ENCODE peak calls at places on chromosomes 13 and 19, in ten cellular contexts. S is thoracic aorta; O is uterus; T is choroid plexus epithelial cell; R is astrocyte of the spinal cord; V is fibroblast of pulmonary artery; E is psoas muscle; Y is effector memory CD4-positive, alpha-beta T cell; C is breast epithelium; G is lower lobe of right lung. Q is an unnamed sample.

GRCh38 chr13:31605076-31605858 is 134.1 kb upstream of the RXFP2 start:
- DNase-seq in S (no peak), O (no peak), T (no peak), R (no peak), V (no peak), E (no peak), Y (no peak), C (no peak), G (no peak), Q (no peak)

GRCh38 chr19:14699641-14700040 is 9.8 kb downstream of the ZNF333 start:
- DNase-seq in S (no peak), O (no peak), T (no peak), R (no peak), V (peak), E (no peak), Y (no peak), C (no peak), G (no peak), Q (no peak)

GRCh38 chr13:91574756-91575155 is 176.3 kb downstream of the GPC5 start:
- DNase-seq in S (no peak), O (no peak), T (peak), R (peak), V (peak), E (no peak), Y (no peak), C (no peak), G (no peak), Q (peak)

GRCh38 chr13:20387441-20387971 is 138.2 kb downstream of the CRYL1 start:
- DNase-seq in S (no peak), O (no peak), T (peak), R (peak), V (no peak), E (no peak), Y (no peak), C (no peak), G (no peak), Q (peak)

GRCh38 chr19:5238700-5239099 is 101.9 kb downstream of the PTPRS start:
- DNase-seq in S (no peak), O (no peak), T (no peak), R (no peak), V (no peak), E (no peak), Y (no peak), C (no peak), G (peak), Q (no peak)

GRCh38 chr19:6668696-6669095 is 1.3 kb downstream of the TNFSF14 start:
- DNase-seq in S (no peak), O (no peak), T (no peak), R (no peak), V (no peak), E (no peak), Y (no peak), C (no peak), G (no peak), Q (no peak)

GRCh38 chr19:43625918-43626579 is 6.6 kb upstream of the ZNF428 start:
- DNase-seq in S (no peak), O (no peak), T (no peak), R (no peak), V (no peak), E (no peak), Y (no peak), C (no peak), G (no peak), Q (peak)

GRCh38 chr19:46251415-46251814 is 21.9 kb downstream of the IGFL1 start:
- DNase-seq in S (no peak), O (no peak), T (no peak), R (no peak), V (no peak), E (no peak), Y (no peak), C (no peak), G (no peak), Q (no peak)

GRCh38 chr13:49657241-49657641 is 28.9 kb downstream of the ARL11 start:
- DNase-seq in S (no peak), O (no peak), T (no peak), R (no peak), V (no peak), E (peak), Y (no peak), C (no peak), G (no peak), Q (no peak)

GRCh38 chr19:14147797-14148605 is 11.6 kb upstream of the ASF1B start:
- DNase-seq in S (no peak), O (peak), T (peak), R (peak), V (peak), E (peak), Y (no peak), C (peak), G (peak), Q (peak)

GRCh38 chr13:109794095-109794494 is 7.7 kb upstream of the IRS2 start:
- DNase-seq in S (no peak), O (no peak), T (no peak), R (no peak), V (no peak), E (no peak), Y (no peak), C (no peak), G (peak), Q (no peak)

GRCh38 chr19:4969292-4969771 is 419 bp downstream of the KDM4B start:
- DNase-seq in S (no peak), O (no peak), T (no peak), R (no peak), V (no peak), E (no peak), Y (no peak), C (no peak), G (no peak), Q (no peak)

GRCh38 chr13:60654405-60654804 is 257.4 kb downstream of the TDRD3 start:
- DNase-seq in S (no peak), O (peak), T (peak), R (peak), V (peak), E (no peak), Y (no peak), C (no peak), G (no peak), Q (peak)

GRCh38 chr13:82772802-82773201 is 1109.5 kb downstream of the SLITRK1 start:
- DNase-seq in S (no peak), O (no peak), T (peak), R (peak), V (peak), E (no peak), Y (no peak), C (no peak), G (no peak), Q (peak)

GRCh38 chr19:49200238-49200862 is 42.8 kb downstream of the TRPM4 start:
- DNase-seq in S (no peak), O (no peak), T (peak), R (no peak), V (no peak), E (no peak), Y (no peak), C (no peak), G (peak), Q (peak)

GRCh38 chr19:46984077-46985010 is 35.3 kb upstream of the NPAS1 start:
- DNase-seq in S (no peak), O (peak), T (peak), R (no peak), V (peak), E (peak), Y (no peak), C (no peak), G (no peak), Q (peak)

GRCh38 chr13:35727881-35728280 is 251.4 kb upstream of the MAB21L1 start:
- DNase-seq in S (no peak), O (no peak), T (no peak), R (no peak), V (no peak), E (no peak), Y (no peak), C (no peak), G (no peak), Q (no peak)

GRCh38 chr19:34317311-34317927 is 47.6 kb upstream of the GPI start:
- DNase-seq in S (no peak), O (no peak), T (peak), R (no peak), V (peak), E (no peak), Y (peak), C (no peak), G (no peak), Q (peak)

GRCh38 chr13:46675016-46675415 is 121.9 kb downstream of the ESD start:
- DNase-seq in S (no peak), O (no peak), T (no peak), R (no peak), V (no peak), E (no peak), Y (no peak), C (no peak), G (no peak), Q (no peak)

GRCh38 chr13:101382086-101382485 is 34.2 kb downstream of the NALCN start:
- DNase-seq in S (no peak), O (no peak), T (no peak), R (no peak), V (no peak), E (no peak), Y (no peak), C (no peak), G (no peak), Q (no peak)

GRCh38 chr19:15332311-15332996 is at the start of gene BRD4:
- DNase-seq in S (no peak), O (peak), T (peak), R (peak), V (peak), E (peak), Y (peak), C (peak), G (peak), Q (peak)

GRCh38 chr19:36775768-36776167 is 3.2 kb upstream of the ZNF850 start:
- DNase-seq in S (no peak), O (peak), T (peak), R (no peak), V (no peak), E (no peak), Y (no peak), C (peak), G (no peak), Q (peak)

GRCh38 chr13:102369303-102369702 is 32.5 kb downstream of the FGF14 start:
- DNase-seq in S (no peak), O (no peak), T (peak), R (no peak), V (no peak), E (no peak), Y (no peak), C (no peak), G (no peak), Q (peak)

GRCh38 chr13:36344886-36345437 is 1.2 kb downstream of the SPART start:
- DNase-seq in S (no peak), O (no peak), T (peak), R (no peak), V (peak), E (no peak), Y (peak), C (no peak), G (no peak), Q (peak)

GRCh38 chr13:75308222-75308621 is 173.7 kb downstream of the TBC1D4 start:
- DNase-seq in S (no peak), O (no peak), T (no peak), R (no peak), V (no peak), E (no peak), Y (no peak), C (no peak), G (no peak), Q (no peak)

GRCh38 chr19:48683349-48683748 is 10.5 kb upstream of the NTN5 start:
- DNase-seq in S (no peak), O (peak), T (peak), R (peak), V (peak), E (peak), Y (no peak), C (no peak), G (peak), Q (peak)

GRCh38 chr19:2415281-2415972 is 12.0 kb downstream of the TIMM13 start:
- DNase-seq in S (no peak), O (no peak), T (no peak), R (no peak), V (no peak), E (no peak), Y (no peak), C (no peak), G (no peak), Q (no peak)

GRCh38 chr19:40398417-40399056 is 8.6 kb upstream of the HIPK4 start:
- DNase-seq in S (no peak), O (no peak), T (peak), R (peak), V (no peak), E (no peak), Y (peak), C (peak), G (peak), Q (no peak)

GRCh38 chr19:3045885-3046603 is 16.3 kb downstream of the TLE5 start:
- DNase-seq in S (no peak), O (peak), T (no peak), R (no peak), V (no peak), E (no peak), Y (no peak), C (no peak), G (no peak), Q (no peak)

GRCh38 chr13:32501058-32501457 is 37.5 kb downstream of the N4BP2L2 start:
- DNase-seq in S (no peak), O (no peak), T (peak), R (no peak), V (no peak), E (no peak), Y (no peak), C (no peak), G (no peak), Q (no peak)

DNA sequence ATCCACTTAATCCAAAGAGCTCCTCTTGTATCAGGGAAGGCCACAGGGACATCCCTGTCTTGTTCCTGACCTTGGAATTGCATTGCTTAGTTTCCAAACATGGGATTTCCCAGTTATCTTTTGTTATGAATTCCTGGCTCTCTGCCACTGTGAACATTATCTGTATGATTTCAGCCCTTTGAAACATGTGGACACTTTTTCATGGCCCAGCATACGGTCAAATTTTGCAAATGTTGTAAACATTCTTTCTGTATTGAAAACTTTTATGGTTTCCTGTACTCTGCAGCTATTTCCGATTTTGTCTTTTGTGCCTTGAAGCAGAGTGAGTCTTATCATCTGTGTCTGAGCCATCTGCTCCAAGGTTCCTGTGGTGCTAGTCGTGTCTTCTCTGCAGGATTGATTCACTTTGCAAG is 4.5 kb upstream of the CFAP97D2 start:
- DNase-seq in S (no peak), O (no peak), T (peak), R (no peak), V (peak), E (no peak), Y (no peak), C (no peak), G (no peak), Q (no peak)
- H3K4me3 ChIP-seq in S (no peak), O (no peak), T (no peak), R (no peak), V (no peak), E (no peak), Y (no peak), C (no peak), G (no peak), Q (no peak)

DNA sequence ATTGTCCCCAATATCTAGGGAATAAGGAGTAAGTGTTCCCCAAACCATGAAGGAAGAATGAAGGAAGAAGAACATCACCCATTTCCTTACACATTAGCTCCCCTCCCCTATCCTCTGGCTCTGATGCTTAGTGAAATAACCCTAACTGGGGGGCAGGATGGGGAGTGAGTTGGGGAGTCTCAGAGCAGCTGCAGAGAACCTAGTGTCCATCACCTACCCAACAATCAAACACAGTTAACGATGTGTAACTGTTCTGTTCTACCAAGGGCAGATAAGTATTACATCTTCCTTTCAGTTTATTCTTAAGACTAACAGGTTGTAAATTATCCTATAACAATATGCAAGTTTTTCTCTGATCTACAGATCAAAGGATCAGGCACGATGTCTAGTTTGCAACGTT is 12.8 kb downstream of the ELF1 start:
- DNase-seq in S (no peak), O (no peak), T (no peak), R (no peak), V (no peak), E (no peak), Y (no peak), C (no peak), G (no peak), Q (no peak)
- H3K4me3 ChIP-seq in S (no peak), O (no peak), T (no peak), R (no peak), V (no peak), E (no peak), Y (peak), C (no peak), G (no peak), Q (no peak)

DNA sequence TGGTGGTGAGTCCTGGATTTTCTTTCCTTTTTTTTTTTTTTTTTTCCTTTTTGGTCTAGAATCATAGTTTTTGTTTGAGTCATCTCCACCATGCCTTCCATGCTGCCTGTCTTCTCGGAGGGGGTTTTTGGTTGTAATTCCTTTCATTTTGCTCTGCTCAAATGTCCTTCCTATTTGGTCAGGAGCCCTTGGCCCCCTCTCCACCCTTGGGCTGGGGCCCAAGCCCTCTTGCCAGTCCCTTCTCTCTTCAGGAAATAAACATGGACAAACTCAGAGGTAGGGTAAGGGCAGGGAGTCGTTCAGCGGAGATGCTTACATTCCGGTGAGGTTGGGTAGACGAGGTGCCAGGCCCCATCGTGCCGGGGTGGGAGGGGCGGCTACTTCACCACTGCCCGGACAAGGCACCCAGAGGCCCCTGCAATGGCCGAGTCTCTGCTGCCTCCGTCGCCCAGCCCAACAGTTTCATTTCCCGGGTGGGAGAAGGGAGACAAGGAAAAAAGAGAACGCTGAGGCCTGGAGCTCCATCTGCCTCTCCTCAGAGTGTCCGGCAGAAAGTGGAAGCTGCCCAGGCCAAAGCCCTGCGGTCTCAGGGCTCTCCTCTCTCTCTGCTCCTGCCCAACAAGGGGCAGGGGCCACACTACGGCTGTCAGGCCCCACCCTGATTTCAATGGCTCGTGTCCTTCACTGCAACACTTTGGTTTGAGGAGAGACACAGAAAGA is 12.7 kb downstream of the ZNF574 start:
- DNase-seq in S (no peak), O (no peak), T (peak), R (peak), V (peak), E (no peak), Y (no peak), C (no peak), G (no peak), Q (peak)
- H3K4me3 ChIP-seq in S (peak), O (no peak), T (no peak), R (no peak), V (no peak), E (no peak), Y (no peak), C (peak), G (no peak), Q (no peak)

DNA sequence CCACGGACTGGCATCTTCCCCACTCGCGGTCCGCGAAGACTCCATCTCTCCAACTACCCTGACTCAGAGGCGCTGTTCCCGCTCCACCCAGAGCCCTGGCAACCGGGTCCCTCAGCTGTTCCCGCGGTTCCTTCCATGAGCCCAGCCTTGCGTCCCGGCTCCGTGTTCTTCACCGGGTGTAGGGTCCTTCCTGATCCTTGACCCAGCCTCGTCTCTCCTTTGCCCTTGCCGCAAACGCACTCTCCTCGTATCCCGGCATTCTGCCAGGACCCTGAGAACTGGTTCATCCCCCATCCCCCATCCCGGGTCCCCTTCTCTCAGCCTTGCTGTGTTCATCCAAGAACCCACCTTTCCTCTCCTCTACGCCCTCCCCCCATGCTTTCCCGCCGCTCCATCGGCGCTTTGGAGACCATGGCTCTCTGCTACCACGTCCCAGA is 705 bp downstream of the ICAM5 start:
- DNase-seq in S (no peak), O (no peak), T (no peak), R (no peak), V (no peak), E (no peak), Y (no peak), C (no peak), G (no peak), Q (no peak)
- H3K4me3 ChIP-seq in S (peak), O (no peak), T (peak), R (no peak), V (peak), E (peak), Y (peak), C (peak), G (peak), Q (peak)

GRCh38 chr13:51829236-51829899 is 15.6 kb downstream of the TMEM272 start:
- DNase-seq in S (no peak), O (no peak), T (no peak), R (no peak), V (no peak), E (no peak), Y (no peak), C (no peak), G (no peak), Q (no peak)
- H3K4me3 ChIP-seq in S (no peak), O (no peak), T (no peak), R (no peak), V (no peak), E (no peak), Y (no peak), C (no peak), G (no peak), Q (no peak)

GRCh38 chr19:19541572-19541971 is 3.5 kb downstream of the CILP2 start:
- DNase-seq in S (no peak), O (no peak), T (no peak), R (no peak), V (no peak), E (no peak), Y (no peak), C (no peak), G (no peak), Q (no peak)
- H3K4me3 ChIP-seq in S (no peak), O (no peak), T (no peak), R (no peak), V (no peak), E (no peak), Y (peak), C (peak), G (no peak), Q (no peak)

GRCh38 chr19:19121371-19121770 is 16.9 kb downstream of the TMEM161A start:
- DNase-seq in S (no peak), O (no peak), T (no peak), R (no peak), V (no peak), E (no peak), Y (no peak), C (no peak), G (no peak), Q (no peak)
- H3K4me3 ChIP-seq in S (no peak), O (no peak), T (no peak), R (no peak), V (no peak), E (no peak), Y (no peak), C (no peak), G (no peak), Q (no peak)

GRCh38 chr13:73187106-73187505 is 128.3 kb downstream of the KLF5 start:
- DNase-seq in S (no peak), O (no peak), T (no peak), R (no peak), V (peak), E (no peak), Y (no peak), C (no peak), G (no peak), Q (no peak)

GRCh38 chr13:73190477-73190876 is 131.7 kb downstream of the KLF5 start:
- DNase-seq in S (no peak), O (peak), T (no peak), R (no peak), V (peak), E (no peak), Y (no peak), C (no peak), G (no peak), Q (no peak)

GRCh38 chr13:73193541-73193940 is 134.7 kb downstream of the KLF5 start:
- DNase-seq in S (no peak), O (no peak), T (peak), R (no peak), V (no peak), E (no peak), Y (no peak), C (no peak), G (no peak), Q (no peak)

GRCh38 chr13:73189766-73190165 is 131.0 kb downstream of the KLF5 start:
- DNase-seq in S (no peak), O (no peak), T (no peak), R (no peak), V (no peak), E (no peak), Y (no peak), C (no peak), G (no peak), Q (no peak)

DNA sequence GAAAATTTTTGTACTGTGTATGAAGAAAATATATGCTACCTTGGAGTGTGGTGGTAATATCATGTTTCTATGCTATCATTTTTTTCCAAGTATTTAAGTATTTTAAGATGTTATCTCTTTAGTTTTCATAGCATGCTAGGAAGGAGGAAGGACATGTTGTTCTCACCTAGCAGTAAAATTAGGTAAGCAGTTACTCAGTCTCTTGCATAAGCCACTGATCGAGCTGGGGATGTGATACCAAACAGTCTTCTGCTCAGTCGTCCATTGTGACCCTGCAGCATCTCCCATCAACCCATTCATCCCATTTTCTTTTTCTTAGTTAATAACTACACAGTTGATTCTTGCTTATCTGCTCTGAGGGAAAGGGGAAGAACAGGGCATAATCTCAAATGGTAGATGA is 130.6 kb downstream of the KLF5 start:
- DNase-seq in S (no peak), O (no peak), T (no peak), R (no peak), V (no peak), E (no peak), Y (no peak), C (no peak), G (no peak), Q (no peak)
- H3K4me3 ChIP-seq in S (no peak), O (no peak), T (no peak), R (no peak), V (no peak), E (no peak), Y (no peak), C (no peak), G (no peak), Q (no peak)

Q was measured in cardiac fibroblast.